ENCODE peak calls at places on chromosomes 12 and 14, in four cellular contexts. M is central memory CD4-positive, alpha-beta T cell; F is Right ventricle myocardium superior; L is activated CD4-positive, alpha-beta T cell treated with anti-CD3 and anti-CD28 coated beads for 48 hours. O is an unnamed sample.

GRCh38 chr12:77845831-77846230 is 15.1 kb downstream of the NAV3 start:
- DNase-seq in M (no peak), F (no peak), L (no peak), O (no peak)

GRCh38 chr12:116708826-116709756 is 28.8 kb downstream of the SPRING1 start:
- DNase-seq in M (peak; percentile 9), F (peak; percentile 60), L (peak; percentile 64), O (peak; percentile 60)

GRCh38 chr12:4353785-4354208 is 25.7 kb downstream of the FGF23 start:
- DNase-seq in M (peak; percentile 49), F (no peak), L (peak; percentile 42), O (no peak)

GRCh38 chr12:1594295-1595025 is at the start of gene FBXL14:
- DNase-seq in M (peak; percentile 90), F (peak; percentile 94), L (peak; percentile 90), O (peak; percentile 86)

GRCh38 chr12:51904951-51905471 is 2.3 kb upstream of the ACVRL1 start:
- DNase-seq in M (no peak), F (peak; percentile 57), L (no peak), O (no peak)

GRCh38 chr12:4621511-4621910 is 27.3 kb downstream of the AKAP3 start:
- DNase-seq in M (no peak), F (no peak), L (no peak), O (no peak)

GRCh38 chr14:103100281-103101121 is 6.0 kb downstream of the EXOC3L4 start:
- DNase-seq in M (no peak), F (no peak), L (no peak), O (no peak)

GRCh38 chr12:96720363-96720705 is 186.7 kb upstream of the NEDD1 start:
- DNase-seq in M (peak; percentile 7), F (peak; percentile 38), L (peak; percentile 26), O (peak; percentile 36)

GRCh38 chr12:83318386-83318971 is 631.8 kb downstream of the TMTC2 start:
- DNase-seq in M (no peak), F (no peak), L (no peak), O (no peak)

GRCh38 chr12:93850476-93850875 is 173.3 kb downstream of the CRADD start:
- DNase-seq in M (no peak), F (no peak), L (no peak), O (no peak)

GRCh38 chr12:44052554-44052953 is 216.7 kb downstream of the TMEM117 start:
- DNase-seq in M (no peak), F (no peak), L (no peak), O (no peak)

GRCh38 chr14:54929556-54929955 is 26.9 kb upstream of the GCH1 start:
- DNase-seq in M (no peak), F (no peak), L (no peak), O (no peak)

GRCh38 chr14:96965885-96966595 is 168.9 kb downstream of the VRK1 start:
- DNase-seq in M (no peak), F (no peak), L (no peak), O (no peak)

GRCh38 chr12:39294712-39295111 is 148.2 kb downstream of the KIF21A start:
- DNase-seq in M (no peak), F (no peak), L (no peak), O (no peak)

GRCh38 chr12:56671608-56672007 is 16.5 kb downstream of the PTGES3 start:
- DNase-seq in M (no peak), F (no peak), L (no peak), O (no peak)

GRCh38 chr14:104865631-104866441 is 768 bp downstream of the CEP170B start:
- DNase-seq in M (no peak), F (peak; percentile 77), L (peak; percentile 50), O (no peak)

GRCh38 chr14:32197919-32198318 is 3.9 kb upstream of the RNU6-7 start:
- DNase-seq in M (no peak), F (no peak), L (peak; percentile 38), O (no peak)

GRCh38 chr14:85334316-85334715 is 195.6 kb upstream of the FLRT2 start:
- DNase-seq in M (no peak), F (no peak), L (no peak), O (no peak)

GRCh38 chr14:64880382-64881121 is 845 bp upstream of the SPTB start:
- DNase-seq in M (peak; percentile 39), F (peak; percentile 70), L (peak; percentile 68), O (peak; percentile 72)

GRCh38 chr12:87866602-87867292 is 162.5 kb downstream of the C12orf50 start:
- DNase-seq in M (no peak), F (no peak), L (no peak), O (no peak)

O was measured in GM13976.